ENCODE peak calls at places on chromosomes 7 and 10, in eight cellular contexts. P, V, K, J, M, Q, G and U are unnamed samples.

GRCh38 chr10:25384618-25385017 is 209.8 kb downstream of the GPR158 start:
- DNase-seq in M (no peak), V (no peak), P (no peak), Q (no peak), G (no peak), K (no peak), J (no peak), U (no peak)

GRCh38 chr10:77504870-77505257 is 132.7 kb downstream of the KCNMA1 start:
- DNase-seq in V (no peak), G (no peak), M (no peak), K (no peak), Q (no peak), P (no peak), J (no peak), U (no peak)

GRCh38 chr7:6232534-6232933 is 39.9 kb downstream of the CYTH3 start:
- DNase-seq in Q (peak), J (no peak), K (no peak), P (no peak), M (peak), V (no peak), G (no peak), U (peak)

GRCh38 chr7:6212008-6212407 is 60.4 kb downstream of the CYTH3 start:
- DNase-seq in V (no peak), Q (no peak), J (no peak), G (no peak), K (no peak), P (no peak), M (no peak), U (no peak)

GRCh38 chr7:21426286-21426957 is 1.5 kb upstream of the SP4 start:
- DNase-seq in K (no peak), M (no peak), J (no peak), V (no peak), P (no peak), G (no peak), Q (no peak), U (no peak)

GRCh38 chr10:76433161-76434005 is 1002.0 kb downstream of the LRMDA start:
- DNase-seq in Q (no peak), G (no peak), V (no peak), P (no peak), J (no peak), M (no peak), K (no peak), U (no peak)

GRCh38 chr7:134121632-134122139 is 5.5 kb upstream of the LRGUK start:
- DNase-seq in P (no peak), Q (no peak), J (no peak), K (no peak), G (no peak), M (no peak), V (no peak), U (no peak)

GRCh38 chr10:127579640-127580039 is 30.5 kb downstream of the NPS start:
- DNase-seq in P (no peak), K (no peak), G (no peak), Q (no peak), J (no peak), M (no peak), V (no peak), U (no peak)

GRCh38 chr10:59808896-59809643 is 55.8 kb upstream of the MRLN start:
- DNase-seq in G (peak), P (no peak), K (peak), J (peak), V (peak), Q (peak), M (peak), U (peak)

GRCh38 chr10:94183666-94184264 is 179.0 kb downstream of the NOC3L start:
- DNase-seq in J (no peak), K (no peak), V (no peak), M (no peak), Q (no peak), P (no peak), G (no peak), U (no peak)

GRCh38 chr10:30398193-30398592 is 35.8 kb upstream of the MAP3K8 start:
- DNase-seq in V (no peak), Q (no peak), P (no peak), J (no peak), K (no peak), M (no peak), G (no peak), U (no peak)

GRCh38 chr10:114420811-114421485 is 16.6 kb upstream of the AFAP1L2 start:
- DNase-seq in P (no peak), K (no peak), Q (no peak), G (no peak), M (no peak), J (no peak), V (no peak), U (no peak)

GRCh38 chr7:132998763-132999162 is 83.1 kb downstream of the CHCHD3 start:
- DNase-seq in K (no peak), V (no peak), P (no peak), G (no peak), J (no peak), Q (no peak), M (no peak), U (no peak)

GRCh38 chr10:65348637-65349036 is 1577.2 kb upstream of the LRRTM3 start:
- DNase-seq in G (no peak), M (no peak), V (no peak), J (no peak), K (no peak), Q (no peak), P (no peak), U (no peak)

GRCh38 chr7:71286924-71287323 is 155.0 kb downstream of the GALNT17 start:
- DNase-seq in M (no peak), J (no peak), Q (no peak), K (no peak), G (peak), P (no peak), V (no peak), U (no peak)

GRCh38 chr7:44307301-44307900 is 18.0 kb downstream of the CAMK2B start:
- DNase-seq in P (peak), K (peak), Q (peak), J (peak), V (peak), M (no peak), G (no peak), U (no peak)
- TF ChIP-seq CTCF in P (no peak), K (no peak), Q (no peak), J (peak), V (peak), M (no peak), G (no peak), U (no peak)

GRCh38 chr7:27148031-27148775 is 629 bp upstream of the HOXA6 start:
- DNase-seq in J (peak), M (peak), K (peak), V (no peak), Q (peak), G (no peak), P (peak), U (peak)
- TF ChIP-seq POLR2A in J (no peak), M (no peak), K (peak), V (no peak), Q (peak), G (no peak), P (no peak), U (no peak)

DNA sequence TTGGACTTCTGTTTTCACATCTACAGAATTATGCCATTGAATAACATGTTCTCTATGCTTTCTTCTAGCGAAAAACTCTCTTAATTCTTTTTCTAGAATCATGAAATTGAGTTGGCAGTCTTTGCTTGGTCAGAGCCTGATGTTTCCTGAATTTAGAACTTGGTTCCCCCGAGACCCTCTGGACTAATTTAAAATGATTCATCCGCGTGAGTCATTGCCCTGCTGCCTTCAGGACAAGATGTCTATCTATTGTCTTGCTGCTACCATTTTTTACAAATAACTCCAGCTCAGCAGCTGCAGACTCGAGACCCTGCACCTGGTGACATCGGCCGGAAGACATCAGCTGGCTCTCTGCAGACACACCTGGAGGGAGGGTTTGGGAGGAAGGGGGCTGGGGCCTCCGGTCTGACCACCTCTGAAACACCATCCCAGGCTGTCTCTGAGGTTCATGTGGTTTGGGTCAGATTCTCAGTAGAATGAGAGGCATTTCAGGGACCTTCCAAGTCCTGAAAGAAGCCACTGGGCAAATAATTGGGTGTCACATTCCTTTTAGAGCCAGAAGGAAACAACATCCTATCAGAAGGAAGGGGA is 20.9 kb upstream of the KLF6 start:
- DNase-seq in J (no peak), K (no peak), Q (no peak), G (no peak), P (no peak), V (peak), M (no peak), U (peak)
- H3K27ac ChIP-seq in J (no peak), K (peak), Q (no peak), G (no peak), P (peak), V (peak), M (peak), U (peak)

GRCh38 chr10:14396441-14397048 is 65.8 kb upstream of the FRMD4A start:
- DNase-seq in P (no peak), J (no peak), K (no peak), V (peak), Q (no peak), M (no peak), G (no peak), U (no peak)
- TF ChIP-seq CTCF in P (peak), J (no peak), K (no peak), V (no peak), Q (peak), M (peak), G (no peak), U (peak)